ENCODE peak calls at places on chromosomes 6 and 20, in nine cellular contexts. H is neural progenitor cell, K is endothelial cell of umbilical vein, Y is adrenal gland, L is upper lobe of right lung, A is SK-N-SH, W is psoas muscle, X is tibial artery, Z is A549. E is an unnamed sample.

GRCh38 chr6:35181933-35182612 is 31.7 kb upstream of the SCUBE3 start:
- DNase-seq in L (peak), H (peak), K (peak), W (peak), X (peak), Z (peak), A (peak), Y (peak), E (peak)

GRCh38 chr20:46520976-46521579 is 7.7 kb upstream of the ZNF334 start:
- DNase-seq in X (no peak), W (no peak), L (no peak), Y (peak), A (peak), H (peak), Z (peak), K (peak), E (no peak)

GRCh38 chr6:116530436-116530835 is 15.0 kb downstream of the TRAPPC3L start:
- DNase-seq in K (no peak), H (no peak), W (no peak), L (no peak), X (no peak), A (no peak), Z (no peak), Y (no peak), E (no peak)

GRCh38 chr20:13449868-13450441 is 188.8 kb downstream of the TASP1 start:
- DNase-seq in H (no peak), Y (no peak), X (no peak), W (no peak), A (no peak), Z (no peak), L (no peak), K (no peak), E (no peak)

GRCh38 chr20:17928633-17929311 is 39.8 kb downstream of the SNX5 start:
- DNase-seq in K (no peak), H (no peak), A (no peak), X (no peak), Z (no peak), W (no peak), Y (no peak), L (peak), E (no peak)

GRCh38 chr6:24997905-24998304 is 62.1 kb upstream of the RIPOR2 start:
- DNase-seq in H (no peak), X (no peak), Y (no peak), L (no peak), Z (no peak), W (no peak), A (no peak), K (no peak), E (no peak)

GRCh38 chr20:10671221-10671849 is 2.5 kb downstream of the JAG1 start:
- DNase-seq in Y (peak), Z (peak), L (peak), X (peak), K (peak), W (no peak), H (peak), A (peak), E (peak)

GRCh38 chr20:64153410-64153809 is 10.8 kb upstream of the MYT1 start:
- DNase-seq in W (no peak), Y (no peak), L (no peak), Z (no peak), A (no peak), H (no peak), K (no peak), X (no peak), E (no peak)

GRCh38 chr6:11381801-11382513 is 149.5 kb upstream of the NEDD9 start:
- DNase-seq in X (no peak), Y (no peak), Z (no peak), L (peak), A (no peak), K (no peak), H (no peak), W (no peak), E (no peak)

GRCh38 chr20:56646599-56646998 is 17.5 kb downstream of the TFAP2C start:
- DNase-seq in Z (no peak), W (no peak), K (no peak), H (no peak), Y (no peak), X (no peak), A (no peak), L (no peak), E (no peak)

GRCh38 chr20:49775229-49775693 is 37.4 kb upstream of the SLC9A8 start:
- DNase-seq in X (peak), A (no peak), Y (peak), Z (peak), K (peak), L (peak), H (peak), W (peak), E (peak)

GRCh38 chr6:21382821-21383455 is 210.6 kb upstream of the SOX4 start:
- DNase-seq in H (peak), W (no peak), A (peak), K (no peak), X (no peak), Z (no peak), Y (no peak), L (no peak), E (no peak)

GRCh38 chr6:24858154-24858801 is 59.6 kb upstream of the ARMH2 start:
- DNase-seq in H (no peak), W (no peak), L (no peak), K (peak), A (no peak), Y (no peak), Z (no peak), X (no peak), E (no peak)

GRCh38 chr20:364905-365794 is 15.4 kb upstream of the TRIB3 start:
- DNase-seq in L (no peak), A (no peak), K (no peak), W (no peak), Y (peak), Z (peak), H (no peak), X (no peak), E (no peak)

GRCh38 chr20:2759143-2759542 is 41.3 kb downstream of the CPXM1 start:
- DNase-seq in W (no peak), X (no peak), Z (no peak), L (no peak), K (no peak), A (no peak), H (no peak), Y (no peak), E (no peak)

GRCh38 chr20:2757969-2758368 is 42.5 kb downstream of the CPXM1 start:
- DNase-seq in Y (no peak), K (no peak), W (no peak), A (no peak), H (no peak), X (no peak), L (no peak), Z (no peak), E (no peak)

GRCh38 chr20:2755451-2756055 is 44.9 kb downstream of the CPXM1 start:
- DNase-seq in A (no peak), Y (no peak), H (no peak), K (no peak), W (no peak), X (no peak), Z (no peak), L (no peak), E (no peak)

GRCh38 chr20:2756056-2756611 is 44.3 kb downstream of the CPXM1 start:
- DNase-seq in Y (no peak), H (peak), W (no peak), K (peak), Z (peak), A (peak), X (no peak), L (no peak), E (no peak)

DNA sequence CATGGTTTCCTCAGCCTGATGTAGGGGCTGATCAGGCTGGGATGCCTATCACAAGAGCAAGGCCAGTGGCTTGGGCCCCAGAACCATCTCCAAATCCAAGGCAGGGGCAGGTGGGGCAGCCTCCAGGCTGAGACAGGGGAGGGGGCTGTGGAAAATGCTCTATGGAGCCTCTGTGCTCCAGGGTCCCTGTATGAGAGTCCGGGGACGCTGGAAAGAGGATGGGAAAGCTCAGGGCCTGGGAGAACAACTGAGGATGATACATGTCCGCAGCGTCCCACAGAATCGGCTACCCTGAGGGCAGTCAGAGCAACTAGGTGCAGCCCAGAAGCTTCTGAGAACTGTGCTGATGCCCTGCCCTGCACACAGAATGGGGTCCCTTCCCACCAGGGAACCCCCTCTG is 43.4 kb downstream of the CPXM1 start:
- DNase-seq in W (no peak), A (no peak), Z (no peak), X (no peak), L (no peak), Y (no peak), H (no peak), K (no peak), E (no peak)
- TF ChIP-seq CTCF in W (no peak), A (no peak), Z (no peak), X (no peak), L (no peak), Y (no peak), H (no peak), K (no peak), E (no peak)

DNA sequence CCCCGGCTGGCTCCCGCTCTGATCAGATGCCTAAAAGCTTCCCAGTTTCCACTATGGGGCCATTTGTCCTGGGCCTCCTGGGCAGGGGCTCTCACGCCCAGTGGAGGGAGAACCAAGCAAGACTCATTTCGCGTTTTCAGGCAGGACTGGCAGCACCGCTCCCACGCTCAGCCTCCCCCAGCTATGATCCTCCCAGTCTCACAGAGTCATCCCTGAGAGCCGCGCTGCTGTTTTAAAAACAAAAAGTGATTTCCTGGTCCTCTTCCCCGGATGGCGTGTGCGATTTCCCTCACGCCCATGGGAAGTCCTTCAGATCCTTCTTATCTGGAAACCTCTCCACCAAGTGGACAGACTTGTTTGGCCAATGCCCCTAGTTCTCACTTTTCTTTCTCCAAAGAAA is at the start of gene ADGRF5:
- DNase-seq in Y (no peak), X (no peak), K (peak), H (no peak), Z (no peak), W (no peak), L (peak), A (no peak), E (no peak)
- H3K27ac ChIP-seq in Y (no peak), X (no peak), K (peak), H (no peak), Z (no peak), W (peak), L (peak), A (no peak), E (peak)

GRCh38 chr20:6178537-6178936 is 55.7 kb upstream of the FERMT1 start:
- DNase-seq in H (peak), Z (peak), Y (no peak), K (peak), A (peak), W (no peak), X (no peak), L (no peak), E (no peak)
- TF ChIP-seq CTCF in H (peak), Z (peak), Y (peak), K (peak), A (peak), W (no peak), X (peak), L (peak), E (peak)

GRCh38 chr6:84137051-84137375 is 90.4 kb downstream of the CEP162 start:
- DNase-seq in W (no peak), H (no peak), Z (no peak), K (no peak), Y (no peak), A (no peak), L (no peak), X (no peak), E (no peak)
- H3K27ac ChIP-seq in W (no peak), H (no peak), Z (no peak), K (no peak), Y (no peak), A (no peak), L (no peak), X (no peak), E (no peak)